ENCODE peak calls at places on chromosomes 12 and 14, in eight cellular contexts. A, J, G, M, T, L, R and N are unnamed samples.

GRCh38 chr12:81080431-81080983 is 2.6 kb downstream of the ACSS3 start:
- DNase-seq in A (no peak), J (no peak), G (no peak), M (no peak), T (no peak), L (no peak), R (no peak), N (no peak)

GRCh38 chr14:81221579-81222102 is 882 bp upstream of the GTF2A1 start:
- DNase-seq in A (no peak), J (peak), G (no peak), M (no peak), T (peak), L (no peak), R (no peak), N (no peak)

GRCh38 chr14:102695172-102695569 is 82.1 kb upstream of the TRAF3 start:
- DNase-seq in A (no peak), J (no peak), G (no peak), M (no peak), T (no peak), L (no peak), R (no peak), N (no peak)

GRCh38 chr12:93322784-93323183 is 54.9 kb upstream of the NUDT4 start:
- DNase-seq in A (no peak), J (no peak), G (peak), M (no peak), T (no peak), L (no peak), R (no peak), N (no peak)

GRCh38 chr12:46419675-46420074 is 47.1 kb upstream of the SLC38A2 start:
- DNase-seq in A (no peak), J (no peak), G (no peak), M (no peak), T (no peak), L (no peak), R (no peak), N (no peak)

GRCh38 chr14:52950410-52950897 is 396 bp downstream of the FERMT2 start:
- DNase-seq in A (no peak), J (peak), G (peak), M (peak), T (peak), L (peak), R (no peak), N (peak)

GRCh38 chr14:68891851-68892660 is 87.0 kb downstream of the ACTN1 start:
- DNase-seq in A (no peak), J (no peak), G (no peak), M (no peak), T (peak), L (no peak), R (no peak), N (peak)

GRCh38 chr12:67804168-67804567 is 155.6 kb downstream of the DYRK2 start:
- DNase-seq in A (no peak), J (no peak), G (no peak), M (no peak), T (no peak), L (no peak), R (no peak), N (no peak)

GRCh38 chr12:29253916-29254625 is 105.0 kb downstream of the FAR2 start:
- DNase-seq in A (no peak), J (no peak), G (no peak), M (no peak), T (no peak), L (no peak), R (no peak), N (no peak)

GRCh38 chr12:61367281-61367785 is 892.9 kb upstream of the USP15 start:
- DNase-seq in A (no peak), J (peak), G (no peak), M (no peak), T (no peak), L (no peak), R (no peak), N (no peak)

GRCh38 chr12:54413284-54414190 is 5.5 kb downstream of the ITGA5 start:
- DNase-seq in A (no peak), J (no peak), G (peak), M (peak), T (peak), L (no peak), R (no peak), N (peak)

GRCh38 chr12:131229426-131230339 is 276.0 kb downstream of the ADGRD1 start:
- DNase-seq in A (no peak), J (peak), G (no peak), M (no peak), T (no peak), L (no peak), R (no peak), N (peak)
- H3K27ac ChIP-seq in A (no peak), J (no peak), G (no peak), M (no peak), T (no peak), L (no peak), R (no peak), N (peak)

GRCh38 chr14:76051717-76052459 is 66.3 kb downstream of the IFT43 start:
- DNase-seq in A (no peak), J (peak), G (no peak), M (no peak), T (no peak), L (no peak), R (no peak), N (no peak)

GRCh38 chr14:76055330-76055729 is 69.8 kb downstream of the IFT43 start:
- DNase-seq in A (no peak), J (no peak), G (no peak), M (no peak), T (no peak), L (no peak), R (no peak), N (no peak)

GRCh38 chr14:76057914-76058313 is 72.4 kb downstream of the IFT43 start:
- DNase-seq in A (no peak), J (no peak), G (no peak), M (no peak), T (no peak), L (no peak), R (no peak), N (no peak)

GRCh38 chr14:76053576-76054369 is 68.2 kb downstream of the IFT43 start:
- DNase-seq in A (no peak), J (no peak), G (no peak), M (no peak), T (no peak), L (no peak), R (no peak), N (no peak)

GRCh38 chr14:76056128-76056527 is 70.6 kb downstream of the IFT43 start:
- DNase-seq in A (no peak), J (peak), G (no peak), M (no peak), T (no peak), L (no peak), R (no peak), N (no peak)
- TF ChIP-seq POLR2AphosphoS5 in A (no peak), J (no peak), G (no peak), M (no peak), T (no peak), L (no peak), R (no peak), N (no peak)

GRCh38 chr12:51247523-51248206 is 9.0 kb downstream of the DAZAP2 start:
- DNase-seq in A (no peak), J (peak), G (no peak), M (no peak), T (no peak), L (no peak), R (no peak), N (no peak)

GRCh38 chr12:51242896-51243295 is 4.3 kb downstream of the DAZAP2 start:
- DNase-seq in A (no peak), J (no peak), G (no peak), M (no peak), T (no peak), L (no peak), R (no peak), N (no peak)

GRCh38 chr12:51246254-51246853 is 7.7 kb downstream of the DAZAP2 start:
- DNase-seq in A (no peak), J (no peak), G (peak), M (no peak), T (no peak), L (no peak), R (no peak), N (no peak)

GRCh38 chr12:51244269-51244668 is 5.6 kb downstream of the DAZAP2 start:
- DNase-seq in A (no peak), J (no peak), G (no peak), M (no peak), T (no peak), L (no peak), R (no peak), N (no peak)

DNA sequence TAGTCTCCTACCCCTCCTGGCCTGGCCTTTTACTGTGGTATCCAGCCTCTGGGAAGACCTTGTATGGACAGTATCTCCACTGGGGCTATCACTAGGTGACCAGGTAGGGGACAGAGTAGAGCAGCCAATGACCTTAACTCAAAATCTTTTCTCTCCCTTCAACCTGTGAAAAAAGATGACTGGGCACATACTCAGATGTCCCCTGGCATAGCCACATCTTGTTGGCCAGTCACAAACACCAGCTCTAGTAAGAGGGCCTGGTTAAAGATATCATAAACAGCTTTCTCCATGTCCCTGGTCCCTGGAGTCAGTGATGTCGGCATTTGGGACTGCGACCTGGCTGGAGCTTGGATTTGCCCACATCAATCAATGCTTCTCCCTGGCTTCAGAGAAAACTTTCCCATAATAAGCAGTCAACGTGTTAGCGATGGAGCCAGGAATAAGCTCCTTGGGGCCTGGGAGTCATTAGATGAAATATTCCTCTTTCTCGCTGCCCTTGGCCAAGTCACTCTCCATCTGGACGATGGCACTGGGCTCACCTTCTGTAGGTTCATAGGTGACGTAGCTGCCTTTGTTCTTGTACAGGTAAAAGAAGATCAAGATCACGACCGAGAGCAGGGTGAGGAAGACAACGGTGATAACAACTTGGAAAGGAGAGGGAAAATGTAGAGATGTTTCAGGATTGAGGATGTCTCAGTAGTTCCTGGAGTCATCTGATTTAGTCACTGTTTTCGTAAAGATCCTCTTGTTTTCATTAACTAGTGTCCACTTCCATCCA is 7.0 kb downstream of the DAZAP2 start:
- DNase-seq in A (no peak), J (no peak), G (no peak), M (no peak), T (no peak), L (no peak), R (no peak), N (no peak)
- H3K27ac ChIP-seq in A (peak), J (peak), G (peak), M (no peak), T (peak), L (no peak), R (no peak), N (peak)

GRCh38 chr12:57744194-57744776 is 554 bp upstream of the TSPAN31 start:
- DNase-seq in A (peak), J (no peak), G (no peak), M (peak), T (peak), L (no peak), R (peak), N (peak)

GRCh38 chr12:57746025-57746424 is 1.2 kb downstream of the TSPAN31 start:
- DNase-seq in A (no peak), J (no peak), G (no peak), M (no peak), T (no peak), L (no peak), R (no peak), N (no peak)

GRCh38 chr12:57745485-57745881 is 644 bp downstream of the TSPAN31 start:
- DNase-seq in A (no peak), J (no peak), G (no peak), M (no peak), T (peak), L (no peak), R (no peak), N (peak)

GRCh38 chr12:57743769-57744168 is 1.1 kb upstream of the TSPAN31 start:
- DNase-seq in A (no peak), J (no peak), G (no peak), M (no peak), T (no peak), L (no peak), R (no peak), N (no peak)

DNA sequence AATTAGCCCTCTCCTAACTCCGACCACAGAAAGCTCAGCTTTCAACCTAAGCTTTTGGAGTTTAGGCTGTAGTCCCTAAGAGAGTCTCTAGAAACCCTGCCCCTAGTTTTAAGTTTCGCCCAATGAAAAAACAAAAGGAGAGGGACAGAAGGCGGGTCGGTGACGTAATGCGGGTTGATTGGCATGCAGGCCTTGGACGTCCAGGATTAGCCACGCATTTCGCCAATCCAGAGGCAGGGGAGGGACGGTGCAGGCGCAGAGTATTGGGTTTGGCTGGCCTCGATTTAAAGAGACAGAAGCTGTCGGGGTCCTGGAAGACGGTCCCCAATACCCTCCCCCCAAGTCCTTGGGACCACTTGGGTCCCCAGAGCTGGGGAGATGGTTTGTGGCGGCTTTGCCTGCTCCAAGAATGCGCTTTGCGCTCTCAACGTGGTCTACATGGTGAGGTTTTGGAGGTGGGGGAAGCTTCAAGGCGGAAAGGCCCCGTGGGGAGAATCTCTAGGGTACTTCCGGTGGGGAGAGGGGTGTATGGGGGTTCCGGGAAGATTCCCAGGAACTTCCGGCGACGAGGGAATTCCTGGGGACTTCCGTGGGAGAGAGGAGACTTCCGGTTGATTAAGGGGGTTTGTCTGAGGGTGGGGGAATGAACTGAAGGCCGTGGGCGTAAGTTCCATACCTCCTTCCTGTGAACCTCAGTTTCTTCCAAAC is at the start of gene TSPAN31:
- DNase-seq in A (peak), J (peak), G (peak), M (peak), T (peak), L (peak), R (peak), N (peak)
- TF ChIP-seq POLR2AphosphoS5 in A (peak), J (peak), G (peak), M (peak), T (peak), L (peak), R (peak), N (peak)